ENCODE peak calls at places on chromosomes 16 and 17, in ten cellular contexts. M is amniotic stem cell, D is MV-4-11, I is H54, J is GDM1, X is hypothalamus, S is activated T-helper 1 cell treated with Interleukin-2 at 50 U/mL for 16 hours, N is T-helper 1 cell, Z is left cardiac atrium, L is OCI-M1. K is an unnamed sample.

GRCh38 chr17:47989700-47990099 is 18.8 kb downstream of the CDK5RAP3 start:
- DNase-seq in M (no peak), D (no peak), I (no peak), J (no peak), X (no peak), S (no peak), N (no peak), Z (no peak), L (peak), K (no peak)

GRCh38 chr16:20911361-20911760 is 10.8 kb downstream of the LYRM1 start:
- DNase-seq in M (no peak), D (no peak), I (no peak), J (no peak), X (no peak), S (no peak), N (no peak), Z (no peak), L (peak), K (no peak)

GRCh38 chr17:43966276-43966675 is 12.5 kb upstream of the PYY start:
- DNase-seq in M (no peak), D (no peak), I (no peak), J (no peak), X (no peak), S (no peak), N (no peak), Z (no peak), L (no peak), K (no peak)

GRCh38 chr17:16447676-16448075 is 32.3 kb downstream of the TRPV2 start:
- DNase-seq in M (no peak), D (no peak), I (no peak), J (no peak), X (no peak), S (no peak), N (no peak), Z (no peak), L (no peak), K (no peak)

GRCh38 chr16:2983706-2984136 is 3.5 kb upstream of the PKMYT1 start:
- DNase-seq in M (peak), D (peak), I (peak), J (peak), X (peak), S (peak), N (peak), Z (peak), L (peak), K (peak)

GRCh38 chr16:77171750-77172635 is 19.0 kb upstream of the MON1B start:
- DNase-seq in M (peak), D (peak), I (no peak), J (peak), X (no peak), S (no peak), N (no peak), Z (no peak), L (peak), K (no peak)

GRCh38 chr17:82517230-82517865 is 2.2 kb upstream of the FOXK2 start:
- DNase-seq in M (no peak), D (peak), I (no peak), J (no peak), X (no peak), S (no peak), N (no peak), Z (no peak), L (no peak), K (no peak)

GRCh38 chr17:7466644-7467341 is 12.6 kb downstream of the ZBTB4 start:
- DNase-seq in M (no peak), D (peak), I (no peak), J (no peak), X (no peak), S (no peak), N (no peak), Z (peak), L (peak), K (no peak)

GRCh38 chr16:65229191-65229662 is 107.4 kb upstream of the CDH11 start:
- DNase-seq in M (no peak), D (no peak), I (no peak), J (no peak), X (no peak), S (no peak), N (no peak), Z (no peak), L (no peak), K (no peak)

GRCh38 chr17:64252831-64253230 is 10.2 kb downstream of the TEX2 start:
- DNase-seq in M (no peak), D (no peak), I (no peak), J (no peak), X (no peak), S (no peak), N (no peak), Z (no peak), L (no peak), K (no peak)

GRCh38 chr16:8858994-8859912 is 9.6 kb downstream of the CARHSP1 start:
- DNase-seq in M (no peak), D (no peak), I (no peak), J (no peak), X (no peak), S (no peak), N (no peak), Z (peak), L (no peak), K (no peak)

GRCh38 chr17:67221062-67221998 is 23.7 kb downstream of the HELZ start:
- DNase-seq in M (no peak), D (peak), I (no peak), J (peak), X (no peak), S (no peak), N (peak), Z (no peak), L (peak), K (no peak)